ENCODE peak calls at places on chromosomes 12 and 14, in five cellular contexts. E, I, D, R and Y are unnamed samples.

GRCh38 chr14:78758333-78758732 is 588.2 kb downstream of the NRXN3 start:
- DNase-seq in E (no peak), D (peak; percentile 39), R (peak; percentile 24), I (peak; percentile 1), Y (peak; percentile 44)

GRCh38 chr12:71763682-71764379 is 9.2 kb downstream of the RAB21 start:
- DNase-seq in E (no peak), D (no peak), R (no peak), I (no peak), Y (no peak)

GRCh38 chr12:46674818-46675217 is 151.0 kb downstream of the SLC38A4 start:
- DNase-seq in E (no peak), I (no peak), D (no peak), R (no peak), Y (no peak)

GRCh38 chr14:85487215-85487614 is 42.7 kb upstream of the FLRT2 start:
- DNase-seq in D (no peak), I (peak; percentile 72), R (no peak), E (no peak), Y (no peak)

GRCh38 chr12:52279683-52280318 is 5.4 kb downstream of the KRT86 start:
- DNase-seq in I (no peak), R (no peak), D (no peak), E (no peak), Y (no peak)

GRCh38 chr12:67981236-67982164 is 7.7 kb upstream of the IFNG-AS1 start:
- DNase-seq in E (no peak), R (no peak), I (peak; percentile 74), D (no peak), Y (no peak)

GRCh38 chr14:41830679-41831078 is 224.0 kb downstream of the LRFN5 start:
- DNase-seq in I (peak; percentile 96), E (no peak), R (no peak), D (peak; percentile 2), Y (no peak)

GRCh38 chr14:75769047-75769685 is 108.1 kb downstream of the TTLL5 start:
- DNase-seq in E (no peak), I (no peak), R (no peak), D (no peak), Y (no peak)

GRCh38 chr14:105876829-105877228 is 350.4 kb downstream of the TMEM121 start:
- DNase-seq in I (no peak), R (no peak), E (peak; percentile 12), D (no peak), Y (peak; percentile 0)

GRCh38 chr12:1870998-1871917 is 47.2 kb downstream of the CACNA2D4 start:
- DNase-seq in R (no peak), D (no peak), E (no peak), I (no peak), Y (no peak)

GRCh38 chr12:67747869-67748760 is 99.6 kb downstream of the DYRK2 start:
- DNase-seq in I (peak; percentile 34), R (no peak), D (peak; percentile 54), E (no peak), Y (no peak)

GRCh38 chr14:58636129-58636528 is 1.6 kb upstream of the DACT1 start:
- DNase-seq in E (no peak), I (no peak), R (no peak), D (no peak), Y (no peak)

GRCh38 chr12:108295631-108296030 is 43.5 kb downstream of the CMKLR1 start:
- DNase-seq in D (no peak), E (no peak), I (no peak), R (no peak), Y (no peak)

GRCh38 chr12:108297895-108298760 is 41.0 kb downstream of the CMKLR1 start:
- DNase-seq in E (no peak), D (no peak), I (no peak), R (no peak), Y (no peak)

GRCh38 chr12:108297424-108297823 is 41.7 kb downstream of the CMKLR1 start:
- DNase-seq in R (no peak), E (no peak), I (no peak), D (no peak), Y (no peak)

GRCh38 chr12:108298761-108299275 is 40.3 kb downstream of the CMKLR1 start:
- DNase-seq in I (no peak), R (no peak), D (no peak), E (no peak), Y (no peak)

DNA sequence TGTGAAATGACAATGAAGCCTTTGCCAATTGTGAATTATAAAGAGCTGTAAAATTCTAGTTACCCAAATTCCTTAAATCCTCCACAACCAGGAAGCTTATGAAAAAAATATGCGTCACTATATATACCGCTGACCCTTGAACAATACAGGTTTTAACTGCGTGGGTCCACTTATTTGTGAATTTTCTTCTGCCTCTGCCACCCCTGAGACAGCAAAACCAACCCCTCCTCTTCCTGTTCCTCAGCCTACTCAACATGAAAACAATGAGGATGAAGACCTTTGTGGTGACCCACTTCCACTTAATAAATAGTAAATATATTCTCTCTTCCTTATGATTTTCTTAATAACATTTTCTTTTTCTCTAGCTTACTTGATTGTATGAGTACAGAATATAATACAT is 42.2 kb downstream of the CMKLR1 start:
- DNase-seq in D (no peak), R (no peak), E (no peak), I (no peak), Y (no peak)
- H3K4me1 ChIP-seq in D (peaks cover under 1% of the 10 kb centered on the region), R (no peaks in the 10 kb centered on the region), E (peaks cover 14% of the 10 kb centered on the region), I (no peaks in the 10 kb centered on the region), Y (no peaks in the 10 kb centered on the region)

DNA sequence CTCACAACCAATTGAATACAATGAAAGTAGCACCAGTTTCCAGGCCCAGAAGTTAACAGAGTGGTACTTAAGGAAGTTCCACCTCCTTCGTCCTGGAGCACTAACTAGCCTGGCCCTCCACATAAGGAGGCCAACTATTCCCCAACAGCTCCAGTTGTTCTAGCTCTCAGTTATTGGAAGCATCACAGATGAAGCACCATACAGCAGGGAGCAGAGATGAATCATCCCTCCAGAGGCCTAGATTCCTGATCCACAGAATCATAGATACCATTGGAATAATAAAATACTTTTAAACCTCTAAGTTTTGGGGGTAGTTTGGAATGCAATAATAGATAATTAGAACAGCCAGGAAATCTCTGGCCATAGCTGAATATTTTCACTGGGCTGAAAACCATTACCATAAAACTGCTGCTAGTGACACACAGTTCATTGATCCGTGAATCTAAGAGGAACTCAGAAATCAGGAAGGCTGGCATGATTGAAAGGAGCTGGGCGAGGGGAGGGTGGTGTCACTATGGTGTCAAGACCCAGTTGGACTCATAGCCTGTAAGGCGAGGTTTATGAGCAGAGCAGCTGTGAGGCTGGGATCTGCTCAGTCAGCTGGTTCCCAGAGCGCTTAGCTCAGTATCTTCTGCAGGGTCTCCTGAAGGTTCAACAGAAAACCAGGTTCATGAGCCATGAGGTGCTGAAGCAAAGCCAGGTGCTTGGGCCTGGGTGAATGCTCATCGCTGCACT is 371.4 kb upstream of the TMTC1 start:
- DNase-seq in E (no peak), R (no peak), D (no peak), I (no peak), Y (no peak)
- H3K4me3 ChIP-seq in E (no peak overlapping the region), R (no peak overlapping the region), D (no peak overlapping the region), I (no peak overlapping the region), Y (no peak overlapping the region)

GRCh38 chr14:95513261-95513660 is 3.2 kb downstream of the SYNE3 start:
- DNase-seq in R (no peak), E (peak; percentile 15), I (no peak), D (no peak), Y (no peak)
- H3K4me1 ChIP-seq in R (peaks cover 34% of the 10 kb centered on the region), E (peaks cover 40% of the 10 kb centered on the region), I (peaks cover 15% of the 10 kb centered on the region), D (peaks cover 17% of the 10 kb centered on the region), Y (no peaks in the 10 kb centered on the region)

DNA sequence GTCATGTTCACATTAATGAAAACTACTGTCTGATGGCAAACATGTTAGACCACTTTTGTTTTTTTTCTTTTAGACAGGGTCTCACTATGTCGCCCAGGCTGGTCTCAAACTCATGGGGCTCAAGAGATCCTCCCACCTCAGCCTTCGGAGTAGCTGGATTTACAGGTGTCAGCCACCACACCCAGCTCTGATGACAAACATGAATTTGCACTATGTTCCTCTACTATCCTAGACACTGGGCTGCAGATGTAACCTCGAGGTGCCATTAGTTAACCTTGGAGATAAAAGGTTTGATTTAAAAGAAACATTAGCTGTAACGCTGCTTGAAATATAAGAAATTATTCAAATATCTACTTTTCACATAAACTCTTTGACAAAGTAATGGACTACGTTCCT is 8.1 kb downstream of the VPS37B start:
- DNase-seq in R (no peak), E (no peak), D (no peak), I (no peak), Y (no peak)
- H3K4me3 ChIP-seq in R (peak overlapping the region; percentile 52), E (peak overlapping the region; percentile 31), D (no peak overlapping the region), I (no peak overlapping the region), Y (no peak overlapping the region)

GRCh38 chr14:65637780-65638179 is 225.2 kb downstream of the FUT8 start:
- DNase-seq in E (no peak), D (no peak), I (no peak), R (peak; percentile 23), Y (no peak)

GRCh38 chr14:65639216-65639615 is 226.7 kb downstream of the FUT8 start:
- DNase-seq in E (no peak), D (no peak), I (no peak), R (no peak), Y (no peak)
- H3K4me1 ChIP-seq in E (no peaks in the 10 kb centered on the region), D (no peaks in the 10 kb centered on the region), I (no peaks in the 10 kb centered on the region), R (peaks cover 7% of the 10 kb centered on the region), Y (no peaks in the 10 kb centered on the region)